ENCODE peak calls at places on chromosome 17, in five cellular contexts. H, S, A, W and E are unnamed samples.

GRCh38 chr17:79272666-79273219 is 198.1 kb downstream of the ENGASE start:
- DNase-seq in W (no peak), H (no peak), A (no peak), S (no peak), E (no peak)

GRCh38 chr17:75346906-75347305 is 57.7 kb upstream of the SLC25A19 start:
- DNase-seq in S (peak; percentile 45), A (no peak), H (no peak), W (no peak), E (no peak)

GRCh38 chr17:29113334-29113733 is 66.9 kb downstream of the MYO18A start:
- DNase-seq in W (peak; percentile 65), H (no peak), A (no peak), S (no peak), E (no peak)

GRCh38 chr17:69810326-69811035 is 264.5 kb upstream of the KCNJ16 start:
- DNase-seq in S (no peak), W (no peak), H (no peak), A (no peak), E (no peak)

GRCh38 chr17:78806451-78806850 is 24.4 kb upstream of the CYTH1 start:
- DNase-seq in W (no peak), S (no peak), A (no peak), H (no peak), E (no peak)

GRCh38 chr17:76007131-76007849 is 6.6 kb downstream of the CDK3 start:
- DNase-seq in W (no peak), S (no peak), A (no peak), H (no peak), E (no peak)

GRCh38 chr17:76481091-76481655 is 13.8 kb downstream of the AANAT start:
- DNase-seq in H (no peak), W (no peak), S (no peak), A (no peak), E (no peak)

GRCh38 chr17:2054262-2054739 is 602 bp upstream of the HIC1 start:
- DNase-seq in H (no peak), S (peak; percentile 73), A (peak; percentile 42), W (no peak), E (no peak)

GRCh38 chr17:37283414-37283961 is 92.3 kb upstream of the C17orf78 start:
- DNase-seq in H (no peak), S (no peak), A (no peak), W (no peak), E (no peak)

GRCh38 chr17:40490289-40490853 is 11.1 kb downstream of the TNS4 start:
- DNase-seq in S (peak; percentile 83), W (peak; percentile 66), H (no peak), A (no peak), E (no peak)

GRCh38 chr17:73697872-73698271 is 53.6 kb upstream of the SDK2 start:
- DNase-seq in H (no peak), W (no peak), S (no peak), A (no peak), E (no peak)

GRCh38 chr17:77319211-77320031 is 178.7 kb downstream of the SEC14L1 start:
- DNase-seq in H (peak; percentile 87), A (peak; percentile 22), S (peak; percentile 98), W (peak; percentile 95), E (peak; percentile 88)

GRCh38 chr17:4087911-4088693 is 54.7 kb downstream of the ZZEF1 start:
- DNase-seq in S (peak; percentile 41), W (peak; percentile 35), A (no peak), H (no peak), E (no peak)

GRCh38 chr17:17055286-17056166 is 13.3 kb downstream of the MPRIP start:
- DNase-seq in S (no peak), H (no peak), W (peak; percentile 85), A (no peak), E (peak; percentile 28)

GRCh38 chr17:13597723-13598347 is 3.9 kb downstream of the HS3ST3A1 start:
- DNase-seq in H (no peak), A (no peak), W (no peak), S (peak; percentile 65), E (no peak)

GRCh38 chr17:79211061-79211770 is 136.6 kb downstream of the ENGASE start:
- DNase-seq in H (no peak), A (no peak), S (no peak), W (no peak), E (no peak)

GRCh38 chr17:60817187-60817586 is 139.5 kb downstream of the BCAS3 start:
- DNase-seq in W (no peak), H (no peak), S (peak; percentile 91), A (no peak), E (no peak)

GRCh38 chr17:67711916-67712315 is 5.8 kb upstream of the NOL11 start:
- DNase-seq in W (no peak), H (no peak), A (no peak), S (no peak), E (no peak)

GRCh38 chr17:38908676-38909181 is 16.7 kb upstream of the LASP1NB start:
- DNase-seq in S (no peak), A (no peak), H (no peak), W (no peak), E (no peak)

GRCh38 chr17:16371742-16372141 is 9.1 kb upstream of the UBB start:
- DNase-seq in S (peak; percentile 85), W (no peak), H (no peak), A (no peak), E (no peak)

GRCh38 chr17:29143894-29144293 is 36.3 kb downstream of the MYO18A start:
- DNase-seq in H (no peak), S (peak; percentile 68), W (peak; percentile 82), A (no peak), E (no peak)

GRCh38 chr17:77695386-77695785 is 263.1 kb upstream of the TNRC6C start:
- DNase-seq in A (no peak), W (no peak), S (no peak), H (no peak), E (no peak)

GRCh38 chr17:48728232-48729231 is at the start of gene HOXB13:
- DNase-seq in W (no peak), S (peak; percentile 85), A (no peak), H (no peak), E (peak; percentile 37)

GRCh38 chr17:13030459-13031305 is 12.9 kb upstream of the ELAC2 start:
- DNase-seq in H (peak; percentile 39), S (peak; percentile 53), W (no peak), A (peak; percentile 28), E (no peak)

GRCh38 chr17:41024702-41025101 is 2.3 kb downstream of the KRTAP1-5 start:
- DNase-seq in S (no peak), W (no peak), A (no peak), H (no peak), E (no peak)

GRCh38 chr17:38459556-38459955 is 31.3 kb downstream of the ARHGAP23 start:
- DNase-seq in A (no peak), S (no peak), H (no peak), W (peak; percentile 69), E (peak; percentile 52)

GRCh38 chr17:73798111-73798748 is 154.0 kb upstream of the SDK2 start:
- DNase-seq in S (peak; percentile 82), H (no peak), W (no peak), A (no peak), E (peak; percentile 50)

GRCh38 chr17:40717776-40718175 is 14.2 kb upstream of the KRT24 start:
- DNase-seq in S (no peak), A (no peak), W (no peak), H (no peak), E (no peak)

GRCh38 chr17:27222515-27222914 is 71.4 kb upstream of the WSB1 start:
- DNase-seq in S (no peak), H (no peak), A (no peak), W (no peak), E (no peak)
- H3K9me3 ChIP-seq in S (peaks cover 3% of the 10 kb centered on the region), H (peaks cover 2% of the 10 kb centered on the region), A (no peaks in the 10 kb centered on the region), W (no peaks in the 10 kb centered on the region), E (no peaks in the 10 kb centered on the region)

DNA sequence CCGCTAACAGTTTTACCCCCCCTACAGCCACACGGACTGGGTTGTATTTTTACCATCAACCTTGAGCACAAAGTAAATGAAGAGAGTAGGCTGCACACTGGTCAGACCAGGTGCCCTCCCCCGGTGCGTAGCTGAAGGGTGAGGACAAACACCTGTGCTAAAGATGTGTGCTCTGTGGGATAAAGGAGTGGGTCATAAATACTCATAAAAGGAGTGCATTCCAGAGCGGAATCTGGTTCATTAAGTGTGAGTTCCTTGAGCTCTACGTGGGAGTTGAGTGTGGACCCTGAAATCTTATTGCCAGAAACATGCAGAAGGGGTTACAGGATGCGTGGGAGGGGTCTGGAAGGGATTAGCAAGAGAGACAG is 217.0 kb downstream of the CCDC182 start:
- DNase-seq in A (no peak), S (no peak), H (peak; percentile 38), W (no peak), E (no peak)
- H3K4me3 ChIP-seq in A (no peak overlapping the region), S (no peak overlapping the region), H (no peak overlapping the region), W (no peak overlapping the region), E (no peak overlapping the region)

GRCh38 chr17:80892019-80892855 is 99.4 kb upstream of the CHMP6 start:
- DNase-seq in A (peak; percentile 79), W (peak; percentile 88), S (peak; percentile 99), H (peak; percentile 73), E (no peak)

GRCh38 chr17:80889231-80889896 is 102.3 kb upstream of the CHMP6 start:
- DNase-seq in S (no peak), H (no peak), A (no peak), W (peak; percentile 8), E (no peak)

GRCh38 chr17:80889897-80890550 is 101.6 kb upstream of the CHMP6 start:
- DNase-seq in S (no peak), W (no peak), A (peak; percentile 28), H (no peak), E (no peak)

GRCh38 chr17:80891096-80892018 is 100.3 kb upstream of the CHMP6 start:
- DNase-seq in S (peak; percentile 99), W (peak; percentile 48), A (peak; percentile 62), H (no peak), E (peak; percentile 30)

DNA sequence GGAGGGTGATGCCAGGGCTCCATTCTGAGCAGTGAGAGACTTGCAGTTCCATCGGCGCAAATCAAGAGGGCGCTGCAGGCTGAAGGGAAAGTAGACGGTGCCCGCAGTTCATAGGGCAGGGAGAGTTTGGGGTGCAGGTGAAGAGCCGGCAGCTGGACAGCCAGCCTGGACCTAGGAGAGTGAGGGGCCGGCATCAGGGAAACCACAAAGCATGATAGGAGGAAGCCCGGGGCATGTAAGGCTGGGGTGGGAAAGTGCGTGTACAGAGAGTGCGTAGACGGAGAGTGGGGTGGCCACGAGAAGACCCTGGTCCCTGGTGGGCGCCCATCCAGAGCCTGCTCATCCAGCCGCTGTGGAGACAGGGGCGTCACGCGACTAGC is 101.1 kb upstream of the CHMP6 start:
- DNase-seq in S (no peak), A (no peak), H (no peak), W (peak; percentile 11), E (no peak)
- H3K4me1 ChIP-seq in S (peaks cover 40% of the 10 kb centered on the region), A (peaks cover 46% of the 10 kb centered on the region), H (peaks cover 5% of the 10 kb centered on the region), W (peaks cover 15% of the 10 kb centered on the region), E (peaks cover 6% of the 10 kb centered on the region)

DNA sequence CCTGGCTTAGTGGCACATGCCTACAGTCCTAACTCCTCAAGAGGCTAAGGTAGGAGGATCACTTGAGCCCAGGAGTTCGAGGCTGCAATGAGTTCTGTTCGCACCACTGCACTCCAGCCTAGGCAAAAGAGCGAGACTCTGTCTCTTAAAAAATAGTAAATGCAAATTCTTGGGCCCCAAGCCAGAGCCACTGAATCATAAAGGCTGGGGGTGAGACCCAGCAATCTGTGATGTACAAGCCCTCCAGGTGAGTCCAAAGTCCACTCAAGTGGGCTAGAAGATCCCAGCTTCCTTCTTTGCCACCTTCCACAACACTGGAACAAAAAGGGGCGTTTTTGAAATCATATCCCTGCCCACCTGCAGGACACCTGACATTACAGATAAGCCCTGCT is 16.9 kb downstream of the TRIM25 start:
- DNase-seq in A (no peak), W (no peak), S (no peak), H (no peak), E (peak; percentile 56)
- H3K9me3 ChIP-seq in A (no peaks in the 10 kb centered on the region), W (no peaks in the 10 kb centered on the region), S (no peaks in the 10 kb centered on the region), H (no peaks in the 10 kb centered on the region), E (no peaks in the 10 kb centered on the region)

GRCh38 chr17:44547625-44548297 is 9.5 kb upstream of the FZD2 start:
- DNase-seq in S (no peak), W (peak; percentile 30), A (no peak), H (no peak), E (no peak)
- H3K4me3 ChIP-seq in S (no peak overlapping the region), W (no peak overlapping the region), A (no peak overlapping the region), H (no peak overlapping the region), E (no peak overlapping the region)